ENCODE peak calls at places on chromosomes 5 and 9, in eight cellular contexts. N is NCI-H2171 treated with DMSO at 0.1 percent for 48 hours; X is GM06990; P is AML-193; I is activated T-cell treated with anti-CD3 and anti-CD28 coated beads for 1 hour; Z is adrenal gland; Y is effector memory CD8-positive, alpha-beta T cell; R is astrocyte of the spinal cord. D is an unnamed sample.

GRCh38 chr5:30574761-30575160 is 618.7 kb upstream of the CDH6 start:
- DNase-seq in N (no peak), X (no peak), P (no peak), I (no peak), Z (no peak), Y (no peak), R (peak; percentile 33), D (no peak)

GRCh38 chr5:91212336-91213092 is 170.6 kb downstream of the ARRDC3 start:
- DNase-seq in N (no peak), X (no peak), P (no peak), I (no peak), Z (peak; percentile 23), Y (no peak), R (peak; percentile 95), D (no peak)

GRCh38 chr9:129552064-129552463 is 68.8 kb downstream of the C9orf50 start:
- DNase-seq in N (no peak), X (no peak), P (no peak), I (no peak), Z (peak; percentile 16), Y (no peak), R (peak; percentile 24), D (no peak)

GRCh38 chr5:164844348-164844747 is 1338.9 kb downstream of the MAT2B start:
- DNase-seq in N (no peak), X (no peak), P (no peak), I (no peak), Z (no peak), Y (no peak), R (no peak), D (no peak)

GRCh38 chr5:80967500-80968181 is 7.5 kb downstream of the RASGRF2 start:
- DNase-seq in N (no peak), X (no peak), P (no peak), I (no peak), Z (peak; percentile 30), Y (no peak), R (peak; percentile 75), D (no peak)

GRCh38 chr5:66959668-66960067 is 236.9 kb downstream of the CD180 start:
- DNase-seq in N (peak; percentile 4), X (no peak), P (no peak), I (no peak), Z (no peak), Y (no peak), R (no peak), D (no peak)

GRCh38 chr9:121582641-121583040 is 68.8 kb upstream of the DAB2IP start:
- DNase-seq in N (no peak), X (no peak), P (no peak), I (no peak), Z (no peak), Y (no peak), R (no peak), D (no peak)

GRCh38 chr5:73454379-73455036 is 5.9 kb upstream of the FOXD1 start:
- DNase-seq in N (peak; percentile 79), X (no peak), P (peak; percentile 4), I (no peak), Z (peak; percentile 35), Y (peak; percentile 28), R (peak; percentile 65), D (no peak)

GRCh38 chr9:34204011-34204635 is 25.3 kb downstream of the UBAP1 start:
- DNase-seq in N (no peak), X (no peak), P (no peak), I (no peak), Z (no peak), Y (no peak), R (no peak), D (no peak)

GRCh38 chr9:121975801-121976277 is 117.3 kb downstream of the TTLL11 start:
- DNase-seq in N (no peak), X (no peak), P (no peak), I (no peak), Z (no peak), Y (no peak), R (peak; percentile 50), D (no peak)

GRCh38 chr9:92242779-92243136 is 50.7 kb downstream of the IARS1 start:
- DNase-seq in N (no peak), X (no peak), P (no peak), I (no peak), Z (no peak), Y (no peak), R (no peak), D (no peak)

GRCh38 chr9:15357050-15357653 is 50.1 kb upstream of the TTC39B start:
- DNase-seq in N (no peak), X (peak; percentile 9), P (peak; percentile 85), I (peak; percentile 12), Z (no peak), Y (peak; percentile 13), R (no peak), D (no peak)

GRCh38 chr9:27967236-27967635 is 394.0 kb upstream of the C9orf72 start:
- DNase-seq in N (no peak), X (no peak), P (no peak), I (no peak), Z (no peak), Y (no peak), R (no peak), D (no peak)

GRCh38 chr5:32419791-32420190 is 24.7 kb downstream of the ZFR start:
- DNase-seq in N (peak; percentile 49), X (no peak), P (no peak), I (no peak), Z (no peak), Y (no peak), R (no peak), D (no peak)

GRCh38 chr5:53730938-53731337 is 170.5 kb downstream of the NDUFS4 start:
- DNase-seq in N (peak; percentile 3), X (no peak), P (peak; percentile 70), I (no peak), Z (no peak), Y (no peak), R (no peak), D (no peak)

GRCh38 chr5:125595845-125596244 is 827.4 kb upstream of the GRAMD2B start:
- DNase-seq in N (no peak), X (no peak), P (no peak), I (no peak), Z (no peak), Y (no peak), R (no peak), D (no peak)

GRCh38 chr5:66828551-66829421 is 232.6 kb downstream of the MAST4 start:
- DNase-seq in N (peak; percentile 74), X (no peak), P (no peak), I (peak; percentile 27), Z (peak; percentile 58), Y (peak; percentile 33), R (peak; percentile 83), D (peak; percentile 50)

GRCh38 chr9:110179734-110180133 is 28.2 kb downstream of the C9orf152 start:
- DNase-seq in N (no peak), X (no peak), P (peak; percentile 35), I (no peak), Z (no peak), Y (no peak), R (peak; percentile 77), D (no peak)

GRCh38 chr5:115952579-115952978 is 9.7 kb upstream of the LVRN start:
- DNase-seq in N (no peak), X (no peak), P (no peak), I (no peak), Z (no peak), Y (no peak), R (no peak), D (no peak)

GRCh38 chr5:92885950-92886349 is 695.1 kb downstream of the NR2F1-AS1 start:
- DNase-seq in N (no peak), X (no peak), P (no peak), I (no peak), Z (no peak), Y (no peak), R (no peak), D (no peak)

GRCh38 chr9:112446518-112446917 is 40.1 kb upstream of the KIAA1958 start:
- DNase-seq in N (no peak), X (no peak), P (no peak), I (no peak), Z (no peak), Y (no peak), R (no peak), D (no peak)

GRCh38 chr5:28779161-28779754 is 1740.9 kb upstream of the CDH9 start:
- DNase-seq in N (no peak), X (no peak), P (no peak), I (no peak), Z (no peak), Y (no peak), R (no peak), D (no peak)

D was measured in breast epithelium.